ENCODE peak calls at places on chromosomes 7 and 10, in six cellular contexts. V, F, X, D, W and I are unnamed samples.

GRCh38 chr10:80444646-80445319 is 9.3 kb upstream of the TSPAN14 start:
- DNase-seq in X (peak; percentile 58), V (peak; percentile 83), W (peak; percentile 70), F (peak; percentile 63), D (peak; percentile 89), I (peak; percentile 82)

GRCh38 chr10:1376384-1376945 is 320.3 kb downstream of the WDR37 start:
- DNase-seq in X (no peak), D (no peak), V (no peak), W (no peak), F (no peak), I (no peak)

GRCh38 chr7:26614503-26614902 is 249.9 kb downstream of the SKAP2 start:
- DNase-seq in F (no peak), V (no peak), D (no peak), W (no peak), X (no peak), I (no peak)

GRCh38 chr7:74030861-74031260 is 2.9 kb downstream of the ELN start:
- DNase-seq in W (no peak), X (no peak), V (no peak), F (no peak), D (no peak), I (no peak)

GRCh38 chr7:18939771-18940576 is 177.5 kb downstream of the TWIST1 start:
- DNase-seq in D (no peak), F (no peak), X (no peak), W (peak; percentile 69), V (no peak), I (no peak)

GRCh38 chr10:5890519-5890878 is 456 bp downstream of the FBH1 start:
- DNase-seq in V (peak; percentile 14), W (peak; percentile 45), F (no peak), X (peak; percentile 29), D (peak; percentile 34), I (peak; percentile 40)

GRCh38 chr10:4633186-4633585 is 192.8 kb upstream of the AKR1E2 start:
- DNase-seq in W (peak; percentile 58), V (no peak), D (no peak), X (no peak), F (no peak), I (no peak)

GRCh38 chr10:44399478-44400451 is 14.9 kb upstream of the CXCL12 start:
- DNase-seq in D (no peak), F (no peak), W (no peak), X (no peak), V (no peak), I (no peak)

GRCh38 chr10:27035163-27035562 is 65.1 kb downstream of the ANKRD26 start:
- DNase-seq in D (no peak), V (no peak), F (no peak), W (no peak), X (no peak), I (no peak)

GRCh38 chr10:119442758-119443060 is 99.8 kb downstream of the RGS10 start:
- DNase-seq in X (no peak), D (no peak), F (no peak), V (no peak), W (no peak), I (no peak)

GRCh38 chr7:128407751-128408708 is 1.8 kb downstream of the IMPDH1 start:
- DNase-seq in D (peak; percentile 30), X (no peak), V (no peak), F (no peak), W (peak; percentile 33), I (peak; percentile 72)

GRCh38 chr7:95718556-95719410 is 53.6 kb upstream of the DYNC1I1 start:
- DNase-seq in V (peak; percentile 30), D (peak; percentile 15), X (no peak), W (peak; percentile 50), F (no peak), I (peak; percentile 34)

GRCh38 chr10:99619090-99619800 is 994 bp downstream of the SLC25A28 start:
- DNase-seq in X (no peak), V (no peak), W (peak; percentile 69), F (peak; percentile 39), D (peak; percentile 7), I (peak; percentile 43)

GRCh38 chr7:80231719-80232118 is 97.1 kb downstream of the GNAI1 start:
- DNase-seq in V (peak; percentile 13), D (no peak), X (no peak), F (no peak), W (no peak), I (no peak)

GRCh38 chr10:121326905-121327304 is 271.3 kb downstream of the FGFR2 start:
- DNase-seq in V (no peak), F (no peak), D (no peak), W (no peak), X (no peak), I (no peak)

GRCh38 chr10:130758529-130758928 is 553.0 kb downstream of the TCERG1L start:
- DNase-seq in W (no peak), F (no peak), V (no peak), D (no peak), X (no peak), I (no peak)

GRCh38 chr10:30671011-30671616 is 41.6 kb upstream of the LYZL2 start:
- DNase-seq in X (peak; percentile 67), V (peak; percentile 84), D (peak; percentile 79), W (peak; percentile 90), F (no peak), I (peak; percentile 64)

GRCh38 chr10:71068811-71069411 is 143.5 kb upstream of the UNC5B start:
- DNase-seq in D (no peak), V (peak; percentile 10), X (no peak), F (no peak), W (peak; percentile 56), I (no peak)

GRCh38 chr7:88818552-88818951 is 23.0 kb upstream of the TEX47 start:
- DNase-seq in X (no peak), D (no peak), F (no peak), V (no peak), W (no peak), I (no peak)

GRCh38 chr7:136293841-136294391 is 316.8 kb upstream of the MTPN start:
- DNase-seq in X (no peak), D (no peak), W (no peak), V (no peak), F (no peak), I (no peak)

GRCh38 chr7:136293272-136293671 is 316.1 kb upstream of the MTPN start:
- DNase-seq in F (peak; percentile 16), D (no peak), V (no peak), W (no peak), X (no peak), I (no peak)

GRCh38 chr7:136292365-136292764 is 315.2 kb upstream of the MTPN start:
- DNase-seq in W (no peak), D (no peak), F (no peak), X (no peak), V (no peak), I (no peak)

GRCh38 chr7:136294977-136295376 is 317.8 kb upstream of the MTPN start:
- DNase-seq in V (no peak), X (no peak), W (no peak), F (no peak), D (peak; percentile 9), I (no peak)
- TF ChIP-seq CTCF in V (no peak), X (no peak), W (no peak), F (no peak), D (peak; percentile 28), I (no peak)

GRCh38 chr7:142896741-142897379 is 11.3 kb upstream of the TRPV6 start:
- DNase-seq in F (no peak), X (no peak), D (no peak), W (no peak), V (no peak), I (no peak)

GRCh38 chr7:142899661-142900060 is 14.1 kb upstream of the TRPV6 start:
- DNase-seq in X (no peak), D (no peak), W (no peak), F (no peak), V (no peak), I (no peak)

GRCh38 chr7:142896151-142896550 is 10.6 kb upstream of the TRPV6 start:
- DNase-seq in W (no peak), X (no peak), D (no peak), V (no peak), F (no peak), I (no peak)

GRCh38 chr7:142898377-142899235 is 13.1 kb upstream of the TRPV6 start:
- DNase-seq in X (no peak), V (no peak), D (no peak), F (no peak), W (no peak), I (no peak)

GRCh38 chr7:142897691-142898090 is 12.1 kb upstream of the TRPV6 start:
- DNase-seq in W (no peak), D (no peak), V (no peak), X (no peak), F (no peak), I (no peak)
- TF ChIP-seq MYC in W (no peak), D (no peak), V (no peak), X (no peak), F (no peak), I (no peak)

GRCh38 chr10:8726087-8726486 is 671.6 kb downstream of the GATA3 start:
- DNase-seq in X (no peak), F (no peak), W (no peak), V (peak; percentile 79), D (no peak), I (no peak)

GRCh38 chr10:8726666-8727065 is 672.2 kb downstream of the GATA3 start:
- DNase-seq in W (no peak), X (no peak), D (no peak), F (no peak), V (no peak), I (no peak)

GRCh38 chr10:8721641-8722040 is 667.2 kb downstream of the GATA3 start:
- DNase-seq in V (peak; percentile 52), D (no peak), W (no peak), F (no peak), X (no peak), I (no peak)

GRCh38 chr10:8722835-8723234 is 668.3 kb downstream of the GATA3 start:
- DNase-seq in D (no peak), V (no peak), X (no peak), F (no peak), W (no peak), I (no peak)

DNA sequence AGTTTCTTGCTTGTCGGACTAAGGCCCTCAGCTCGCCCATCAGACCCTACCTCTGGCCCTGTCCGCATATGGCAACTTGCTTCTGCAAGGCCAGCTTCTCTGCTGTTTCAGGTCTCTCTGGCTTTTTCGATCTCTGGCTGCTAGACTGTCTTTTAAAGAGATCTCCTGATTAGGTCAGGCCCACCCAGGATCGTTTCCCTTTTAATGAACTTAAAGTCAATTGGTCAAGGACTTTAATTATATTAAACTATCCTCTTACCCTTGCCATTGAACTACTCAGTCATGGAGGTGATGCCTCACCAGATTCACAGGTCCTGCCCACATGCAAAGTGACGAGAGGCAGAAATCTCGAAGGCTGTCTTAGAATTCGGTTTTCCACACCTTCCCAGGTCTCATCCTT is 670.9 kb downstream of the GATA3 start:
- DNase-seq in F (no peak), X (no peak), W (no peak), D (no peak), V (no peak), I (no peak)
- TF ChIP-seq MAX in F (no peak), X (no peak), W (no peak), D (no peak), V (no peak), I (no peak)

GRCh38 chr10:66591865-66592264 is 334.0 kb upstream of the LRRTM3 start:
- DNase-seq in V (no peak), X (no peak), W (no peak), D (no peak), F (no peak), I (no peak)

GRCh38 chr10:66586897-66587679 is 338.7 kb upstream of the LRRTM3 start:
- DNase-seq in D (no peak), V (no peak), F (no peak), W (no peak), X (no peak), I (no peak)

GRCh38 chr10:66587680-66588050 is 338.2 kb upstream of the LRRTM3 start:
- DNase-seq in V (no peak), F (no peak), X (no peak), W (no peak), D (no peak), I (no peak)

GRCh38 chr10:66586073-66586472 is 339.8 kb upstream of the LRRTM3 start:
- DNase-seq in W (no peak), X (no peak), V (no peak), D (no peak), F (no peak), I (peak; percentile 22)
- TF ChIP-seq CTCF in W (no peak), X (no peak), V (no peak), D (no peak), F (no peak), I (peak; percentile 30)